ENCODE peak calls at places on chromosomes 13 and 19, in eight cellular contexts. H is BJ, J is endothelial cell, W is K562, E is fibroblast of lung, U is fibroblast of mammary gland, V is endodermal cell, S is esophagus squamous epithelium. D is an unnamed sample.

GRCh38 chr19:51091895-51092873 is 9.5 kb upstream of the KLK14 start:
- DNase-seq in H (no peak), J (no peak), W (no peak), E (no peak), U (no peak), V (no peak), S (no peak), D (no peak)

GRCh38 chr13:53941588-53942190 is 913.1 kb downstream of the OLFM4 start:
- DNase-seq in H (no peak), J (no peak), W (no peak), E (no peak), U (no peak), V (no peak), S (no peak), D (no peak)

GRCh38 chr13:93227280-93227905 is 786 bp downstream of the GPC6 start:
- DNase-seq in H (no peak), J (peak; percentile 57), W (peak; percentile 41), E (peak; percentile 64), U (peak; percentile 46), V (peak; percentile 79), S (no peak), D (peak; percentile 67)

GRCh38 chr13:113393572-113394503 is 29.9 kb upstream of the GRTP1 start:
- DNase-seq in H (no peak), J (peak; percentile 89), W (peak; percentile 78), E (peak; percentile 59), U (peak; percentile 55), V (peak; percentile 96), S (peak; percentile 21), D (peak; percentile 72)

GRCh38 chr19:1251503-1252220 is 3.3 kb downstream of the MIDN start:
- DNase-seq in H (no peak), J (peak; percentile 29), W (no peak), E (no peak), U (no peak), V (peak; percentile 71), S (peak; percentile 59), D (no peak)

GRCh38 chr13:49464621-49465325 is 20.7 kb downstream of the SETDB2 start:
- DNase-seq in H (no peak), J (no peak), W (no peak), E (no peak), U (peak; percentile 40), V (no peak), S (no peak), D (no peak)

GRCh38 chr13:52833261-52833660 is 15.2 kb downstream of the PCDH8 start:
- DNase-seq in H (no peak), J (no peak), W (no peak), E (no peak), U (no peak), V (peak; percentile 21), S (no peak), D (no peak)

GRCh38 chr13:23449386-23450162 is 16.1 kb upstream of the SACS start:
- DNase-seq in H (no peak), J (no peak), W (no peak), E (no peak), U (no peak), V (peak; percentile 45), S (no peak), D (no peak)

GRCh38 chr19:14150770-14151661 is 14.6 kb upstream of the ASF1B start:
- DNase-seq in H (no peak), J (no peak), W (no peak), E (no peak), U (no peak), V (no peak), S (no peak), D (no peak)

GRCh38 chr13:57948884-57949283 is 317.3 kb downstream of the PCDH17 start:
- DNase-seq in H (no peak), J (no peak), W (no peak), E (no peak), U (no peak), V (no peak), S (no peak), D (peak; percentile 33)

GRCh38 chr13:35631666-35632065 is 155.2 kb upstream of the MAB21L1 start:
- DNase-seq in H (no peak), J (no peak), W (no peak), E (no peak), U (no peak), V (no peak), S (no peak), D (no peak)

DNA sequence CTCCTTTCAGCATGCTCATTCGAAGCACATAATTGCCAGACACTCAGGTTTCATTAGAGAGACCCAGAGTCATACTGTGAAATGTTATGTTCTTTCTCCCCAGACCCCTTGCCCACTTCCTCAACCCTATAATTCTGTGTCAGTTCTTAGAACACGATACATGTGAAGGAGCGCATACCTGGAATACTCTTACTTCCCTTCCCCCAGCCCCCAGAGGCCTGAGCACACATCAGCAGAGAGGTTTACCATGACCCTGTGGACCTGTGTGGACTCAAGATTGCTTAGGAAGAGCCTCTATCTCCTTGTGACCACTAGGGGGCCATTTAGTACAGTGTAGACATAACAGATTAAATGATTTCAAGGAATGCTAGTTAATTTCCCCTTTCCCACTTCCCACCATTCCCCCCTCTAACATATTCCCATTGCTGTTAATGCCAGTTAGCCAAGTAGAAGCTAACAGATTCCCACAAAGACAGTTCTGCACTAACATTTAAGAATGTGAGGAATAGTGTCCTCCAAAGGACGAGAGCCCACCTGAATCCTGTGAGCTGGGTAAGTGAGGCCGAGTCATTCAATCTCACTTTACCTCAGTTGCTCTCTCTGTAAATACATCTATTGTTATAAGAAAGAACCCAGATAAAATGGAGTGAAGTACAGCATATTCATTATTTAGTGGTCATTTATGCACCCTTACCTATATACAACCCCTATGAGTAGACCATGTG is 154.2 kb upstream of the MAB21L1 start:
- DNase-seq in H (no peak), J (peak; percentile 10), W (peak; percentile 5), E (peak; percentile 54), U (peak; percentile 74), V (peak; percentile 83), S (no peak), D (peak; percentile 66)
- TF ChIP-seq CTCF in H (peak; percentile 84), J (peak; percentile 74), W (peak; percentile 20), E (peak; percentile 75), U (peak; percentile 85), V (peak; percentile 95), S (peak; percentile 35), D (peak; percentile 65)

GRCh38 chr13:27619711-27620376 is 485 bp downstream of the LNX2 start:
- DNase-seq in H (no peak), J (peak; percentile 57), W (peak; percentile 22), E (peak; percentile 42), U (peak; percentile 30), V (no peak), S (no peak), D (peak; percentile 23)
- TF ChIP-seq CTCF in H (peak; percentile 29), J (no peak), W (no peak), E (peak; percentile 8), U (no peak), V (peak; percentile 63), S (peak; percentile 37), D (peak; percentile 4)

GRCh38 chr13:44876782-44877324 is 112.4 kb downstream of the NUFIP1 start:
- DNase-seq in H (no peak), J (peak; percentile 24), W (peak; percentile 39), E (no peak), U (peak; percentile 44), V (peak; percentile 96), S (no peak), D (no peak)
- TF ChIP-seq CTCF in H (peak; percentile 23), J (peak; percentile 48), W (peak; percentile 61), E (peak; percentile 11), U (peak; percentile 64), V (peak; percentile 96), S (peak; percentile 11), D (peak; percentile 12)

DNA sequence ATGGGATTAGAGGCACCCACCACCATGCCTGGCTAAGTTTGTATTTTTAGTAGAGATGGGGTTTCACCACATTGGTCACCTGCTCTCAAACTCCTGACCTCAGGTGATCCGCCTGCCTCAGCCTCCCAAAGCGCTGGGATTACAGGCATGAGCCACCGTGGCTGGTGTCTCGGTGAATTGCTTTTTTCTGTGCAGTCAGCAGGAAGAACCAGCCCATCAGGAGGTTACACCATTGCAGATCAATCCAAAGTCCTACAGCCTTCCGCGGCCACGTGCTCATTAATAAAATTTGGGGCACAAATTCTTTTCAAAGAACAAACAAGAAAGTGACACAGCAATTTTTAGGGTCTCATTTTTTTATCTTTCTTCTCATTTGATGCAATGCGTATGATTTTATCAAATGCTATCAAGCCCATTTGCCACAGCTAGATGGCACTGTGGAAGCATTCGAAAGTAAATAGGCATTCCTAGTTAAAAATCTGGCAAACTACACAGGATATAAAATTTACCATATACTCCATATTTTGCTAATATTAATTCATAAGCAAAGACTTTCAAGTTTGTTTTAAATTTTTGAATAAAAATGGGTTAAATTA is 54.4 kb upstream of the ZNF835 start:
- DNase-seq in H (no peak), J (no peak), W (no peak), E (no peak), U (no peak), V (no peak), S (no peak), D (no peak)
- TF ChIP-seq CTCF in H (no peak), J (no peak), W (no peak), E (no peak), U (no peak), V (peak; percentile 38), S (no peak), D (no peak)

DNA sequence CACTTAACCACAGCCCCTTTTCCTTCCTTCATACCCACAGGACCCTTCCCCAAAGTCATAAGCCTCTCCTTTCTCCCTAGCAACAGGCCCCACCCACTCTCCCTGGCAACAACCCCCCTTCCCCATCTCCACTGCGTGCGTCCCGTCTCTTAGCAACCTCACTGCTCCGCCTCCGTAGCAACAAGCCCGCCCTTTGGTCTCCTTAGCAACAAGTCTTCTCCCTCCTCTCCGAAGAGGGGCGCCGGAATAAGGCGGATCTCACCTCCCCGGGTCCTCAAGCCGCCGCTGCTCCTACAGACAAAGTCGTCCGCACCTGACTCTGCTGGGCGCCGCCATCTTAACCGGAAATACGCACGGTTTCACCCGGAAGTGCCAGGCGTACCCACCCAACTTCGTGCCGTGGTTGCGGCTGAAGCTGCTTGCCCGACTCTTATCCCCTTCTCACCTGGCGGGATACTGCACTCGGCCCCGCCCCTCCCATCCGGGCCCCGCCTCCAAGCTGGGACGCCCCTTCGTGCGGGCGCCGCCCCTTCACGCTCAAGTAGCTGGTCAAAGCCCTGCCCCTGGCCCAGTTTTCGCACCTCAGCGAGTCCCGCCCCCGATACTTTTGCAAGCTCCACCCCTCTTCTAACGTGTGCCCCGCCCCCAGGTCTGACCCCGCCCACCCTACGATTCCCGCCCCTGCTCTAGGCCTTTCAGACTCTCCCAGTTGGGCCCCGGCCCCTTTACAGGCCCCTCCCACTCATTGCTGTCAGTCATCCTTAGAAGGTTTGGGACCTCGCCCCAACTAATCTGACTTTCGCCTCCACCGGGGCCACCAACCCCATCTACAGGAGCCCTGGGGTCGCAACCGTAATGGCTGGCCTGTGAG is at the start of gene HSPBP1:
- DNase-seq in H (peak; percentile 78), J (peak; percentile 92), W (peak; percentile 94), E (peak; percentile 95), U (peak; percentile 90), V (peak; percentile 100), S (peak; percentile 68), D (peak; percentile 98)
- TF ChIP-seq CTCF in H (no peak), J (no peak), W (peak; percentile 1), E (no peak), U (no peak), V (no peak), S (no peak), D (no peak)